ENCODE peak calls at places on chromosomes 13 and 19, in six cellular contexts. K is transverse colon, H is DMS79, M is anterior cingulate cortex, V is GM23248, A is nephron progenitor cell. Y is an unnamed sample.

GRCh38 chr19:49151339-49152217 is 3.6 kb downstream of the HRC start:
- DNase-seq in K (peak), H (peak), M (no peak), V (peak), A (peak), Y (peak)

GRCh38 chr13:22740264-22740663 is 440.5 kb upstream of the SGCG start:
- DNase-seq in K (no peak), H (no peak), M (no peak), V (no peak), A (no peak), Y (no peak)

GRCh38 chr13:43946281-43946680 is 66.6 kb downstream of the LACC1 start:
- DNase-seq in K (no peak), H (no peak), M (no peak), V (no peak), A (no peak), Y (no peak)

GRCh38 chr13:58977085-58977484 is 1186.6 kb downstream of the DIAPH3 start:
- DNase-seq in K (no peak), H (no peak), M (no peak), V (no peak), A (no peak), Y (no peak)

GRCh38 chr13:111661052-111661451 is 340.6 kb downstream of the TEX29 start:
- DNase-seq in K (no peak), H (no peak), M (no peak), V (no peak), A (no peak), Y (no peak)

GRCh38 chr19:2806736-2807378 is 12.8 kb upstream of the ZNF554 start:
- DNase-seq in K (no peak), H (no peak), M (no peak), V (no peak), A (no peak), Y (no peak)

GRCh38 chr19:1270854-1271527 is 1.9 kb downstream of the CIRBP start:
- DNase-seq in K (no peak), H (no peak), M (no peak), V (no peak), A (no peak), Y (no peak)

GRCh38 chr19:46714523-46715106 is 2.3 kb downstream of the PRKD2 start:
- DNase-seq in K (no peak), H (no peak), M (no peak), V (peak), A (no peak), Y (no peak)

GRCh38 chr13:37878496-37878895 is 8.9 kb upstream of the TRPC4 start:
- DNase-seq in K (no peak), H (no peak), M (no peak), V (peak), A (no peak), Y (no peak)

GRCh38 chr19:42657551-42657950 is 62.8 kb upstream of the CEACAM8 start:
- DNase-seq in K (no peak), H (no peak), M (no peak), V (peak), A (no peak), Y (no peak)

GRCh38 chr13:98279473-98280175 is 102.6 kb upstream of the RNF113B start:
- DNase-seq in K (no peak), H (no peak), M (no peak), V (no peak), A (peak), Y (no peak)

GRCh38 chr13:99356216-99357089 is 49.3 kb upstream of the GPR183 start:
- DNase-seq in K (peak), H (no peak), M (no peak), V (peak), A (peak), Y (no peak)

GRCh38 chr13:98262307-98262706 is 85.2 kb upstream of the RNF113B start:
- DNase-seq in K (no peak), H (no peak), M (no peak), V (no peak), A (no peak), Y (no peak)

GRCh38 chr13:29703421-29703820 is 107.9 kb upstream of the SLC7A1 start:
- DNase-seq in K (no peak), H (no peak), M (no peak), V (no peak), A (no peak), Y (no peak)

GRCh38 chr13:74528751-74529513 is 394.7 kb upstream of the KLF12 start:
- DNase-seq in K (no peak), H (no peak), M (no peak), V (peak), A (no peak), Y (no peak)

GRCh38 chr19:4534836-4535658 is at the start of gene PLIN5:
- DNase-seq in K (peak), H (peak), M (no peak), V (peak), A (peak), Y (peak)

GRCh38 chr13:83753912-83754624 is 128.2 kb downstream of the SLITRK1 start:
- DNase-seq in K (no peak), H (no peak), M (no peak), V (no peak), A (no peak), Y (no peak)

GRCh38 chr13:60032836-60033235 is 130.9 kb downstream of the DIAPH3 start:
- DNase-seq in K (no peak), H (no peak), M (no peak), V (no peak), A (no peak), Y (no peak)

GRCh38 chr13:113804703-113805430 is 45.8 kb downstream of the TMEM255B start:
- DNase-seq in K (no peak), H (no peak), M (no peak), V (no peak), A (no peak), Y (no peak)

GRCh38 chr13:113544071-113544891 is 40.3 kb upstream of the TFDP1 start:
- DNase-seq in K (no peak), H (no peak), M (no peak), V (no peak), A (no peak), Y (peak)

GRCh38 chr13:98549006-98549727 is 27.7 kb downstream of the STK24 start:
- DNase-seq in K (no peak), H (no peak), M (no peak), V (peak), A (no peak), Y (no peak)

GRCh38 chr13:99316657-99317244 is 9.6 kb upstream of the GPR183 start:
- DNase-seq in K (no peak), H (peak), M (no peak), V (no peak), A (no peak), Y (no peak)

GRCh38 chr19:11375143-11375948 is 880 bp downstream of the SWSAP1 start:
- DNase-seq in K (peak), H (peak), M (no peak), V (no peak), A (peak), Y (peak)

GRCh38 chr13:22655106-22655852 is 525.5 kb upstream of the SGCG start:
- DNase-seq in K (no peak), H (no peak), M (no peak), V (no peak), A (no peak), Y (no peak)

GRCh38 chr13:51745236-51745635 is 58.7 kb downstream of the DHRS12 start:
- DNase-seq in K (no peak), H (no peak), M (no peak), V (no peak), A (no peak), Y (no peak)

GRCh38 chr13:73984949-73985691 is 149.1 kb downstream of the KLF12 start:
- DNase-seq in K (no peak), H (no peak), M (no peak), V (no peak), A (no peak), Y (no peak)

GRCh38 chr13:49020940-49021548 is 45.3 kb downstream of the FNDC3A start:
- DNase-seq in K (no peak), H (no peak), M (no peak), V (peak), A (no peak), Y (no peak)

GRCh38 chr19:5463959-5464358 is 8.7 kb downstream of the ZNRF4 start:
- DNase-seq in K (no peak), H (no peak), M (no peak), V (no peak), A (no peak), Y (no peak)

GRCh38 chr19:10517760-10518443 is 655 bp upstream of the S1PR5 start:
- DNase-seq in K (no peak), H (no peak), M (no peak), V (peak), A (peak), Y (no peak)

Y was measured in left colon.